ENCODE peak calls at places on chromosomes 1 and 21, in five cellular contexts. One of them, this sample, is unnamed. For H3K36me3 and H3K27me3, the result is how much of the 10 kb centered on the place peaks cover.

GRCh38 chr1:24341260-24341659 is 22.1 kb downstream of the GRHL3 start:
- DNase-seq in mesendoderm: no peak
- DNase-seq in mesenchymal stem cell: no peak
- DNase-seq in IMR-90: no peak
- DNase-seq in H1: no peak
- DNase-seq in this sample: no peak

GRCh38 chr1:186722711-186723309 is 42.6 kb upstream of the PTGS2 start:
- DNase-seq in mesendoderm: peak
- DNase-seq in H1: no peak
- DNase-seq in IMR-90: peak
- DNase-seq in mesenchymal stem cell: peak
- DNase-seq in this sample: peak

GRCh38 chr1:174274452-174274851 is 115.1 kb downstream of the RABGAP1L start:
- DNase-seq in mesenchymal stem cell: peak
- DNase-seq in H1: no peak
- DNase-seq in mesendoderm: no peak
- DNase-seq in IMR-90: peak
- DNase-seq in this sample: no peak

GRCh38 chr1:106526650-106527049 is 529.8 kb upstream of the PRMT6 start:
- DNase-seq in mesendoderm: peak
- DNase-seq in H1: no peak
- DNase-seq in IMR-90: peak
- DNase-seq in mesenchymal stem cell: no peak
- DNase-seq in this sample: no peak

GRCh38 chr1:11682799-11683198 is 1.9 kb upstream of the MAD2L2 start:
- DNase-seq in H1: no peak
- DNase-seq in mesenchymal stem cell: no peak
- DNase-seq in mesendoderm: no peak
- DNase-seq in IMR-90: peak
- DNase-seq in this sample: no peak

GRCh38 chr1:93598396-93598795 is 83.2 kb downstream of the BCAR3 start:
- DNase-seq in mesenchymal stem cell: no peak
- DNase-seq in IMR-90: no peak
- DNase-seq in H1: no peak
- DNase-seq in mesendoderm: no peak
- DNase-seq in this sample: no peak

GRCh38 chr1:61403863-61404615 is 320.9 kb downstream of the TM2D1 start:
- DNase-seq in mesendoderm: no peak
- DNase-seq in H1: no peak
- DNase-seq in mesenchymal stem cell: peak
- DNase-seq in IMR-90: no peak
- DNase-seq in this sample: no peak

GRCh38 chr1:51255331-51255730 is 19.3 kb downstream of the RNF11 start:
- DNase-seq in IMR-90: peak
- DNase-seq in mesenchymal stem cell: no peak
- DNase-seq in H1: no peak
- DNase-seq in mesendoderm: no peak
- DNase-seq in this sample: no peak

GRCh38 chr21:46078322-46078981 is 19.5 kb upstream of the COL6A2 start:
- DNase-seq in H1: no peak
- DNase-seq in mesendoderm: no peak
- DNase-seq in mesenchymal stem cell: no peak
- DNase-seq in IMR-90: no peak
- DNase-seq in this sample: no peak

GRCh38 chr1:47184771-47185677 is 4.8 kb downstream of the PDZK1IP1 start:
- DNase-seq in H1: no peak
- DNase-seq in IMR-90: no peak
- DNase-seq in mesenchymal stem cell: no peak
- DNase-seq in mesendoderm: no peak
- DNase-seq in this sample: no peak

DNA sequence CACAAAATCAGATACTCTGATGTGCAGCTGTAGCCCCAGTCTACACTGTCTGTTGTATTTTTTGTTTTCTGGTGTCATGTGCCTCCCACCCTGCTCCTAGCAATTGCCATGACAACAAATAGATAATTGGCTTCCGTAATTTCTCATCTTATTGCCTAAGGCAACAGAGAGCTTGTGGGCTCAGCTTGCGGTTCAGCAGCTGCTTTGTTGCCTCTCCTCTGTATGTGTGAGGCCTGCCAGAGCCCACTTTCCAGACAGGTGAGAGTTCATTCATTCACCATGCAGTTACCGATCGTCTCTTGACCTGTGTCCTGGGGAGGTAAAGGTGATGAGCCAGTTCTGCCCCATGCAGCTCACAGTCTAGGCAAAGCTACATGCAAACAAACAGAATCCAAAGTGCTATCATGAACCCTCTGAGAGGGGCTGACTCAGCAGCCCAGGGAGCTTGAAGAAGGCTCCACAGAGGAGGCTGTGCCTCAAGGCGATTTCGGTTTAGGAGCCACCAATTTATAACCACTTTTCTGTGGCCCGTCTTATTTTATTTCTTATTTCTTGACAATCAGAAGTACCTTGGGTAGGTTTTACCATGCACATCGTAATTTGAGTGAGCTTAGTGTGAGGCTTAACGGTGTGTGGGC is 12.0 kb downstream of the LGALS8 start:
- DNase-seq in H1: no peak
- DNase-seq in mesenchymal stem cell: no peak
- DNase-seq in mesendoderm: peak
- DNase-seq in IMR-90: no peak
- DNase-seq in this sample: no peak
- H3K36me3 ChIP-seq in H1: under half
- H3K36me3 ChIP-seq in mesenchymal stem cell: under half
- H3K36me3 ChIP-seq in mesendoderm: under half
- H3K36me3 ChIP-seq in IMR-90: under half
- H3K36me3 ChIP-seq in this sample: under half

DNA sequence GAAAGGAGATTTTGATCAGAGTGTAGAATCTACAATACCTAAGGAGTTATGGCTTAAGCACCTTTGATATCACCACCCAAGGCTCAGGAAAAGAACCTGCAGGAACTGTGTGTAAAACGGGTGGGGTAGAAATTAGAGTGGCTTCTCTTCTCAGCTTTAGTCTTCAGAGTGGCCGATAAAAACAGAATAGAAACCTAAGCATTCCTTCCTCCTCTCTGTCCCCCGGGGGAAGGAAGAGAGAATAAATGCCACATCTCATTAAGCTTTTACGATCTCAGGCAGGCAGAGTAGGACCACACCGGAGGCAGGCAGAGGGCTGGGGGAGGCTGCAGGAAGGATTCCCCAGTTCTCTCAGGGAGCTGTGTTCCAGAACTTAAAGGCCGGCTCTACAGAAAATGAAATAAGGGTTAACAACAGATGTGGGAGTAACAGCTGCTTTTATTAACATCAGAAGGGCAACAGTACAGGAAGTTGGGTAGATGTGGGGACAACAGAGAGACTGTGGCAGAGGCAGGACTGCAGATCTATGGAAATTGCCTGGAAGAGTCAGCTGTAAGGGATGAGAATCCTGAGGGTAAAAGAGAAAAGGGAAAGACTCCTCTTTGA is 24.5 kb upstream of the MEF2D start:
- DNase-seq in mesendoderm: no peak
- DNase-seq in mesenchymal stem cell: no peak
- DNase-seq in IMR-90: no peak
- DNase-seq in H1: no peak
- DNase-seq in this sample: no peak
- H2BK15ac ChIP-seq in mesendoderm: no peak
- H2BK15ac ChIP-seq in mesenchymal stem cell: no peak
- H2BK15ac ChIP-seq in IMR-90: no peak
- H2BK15ac ChIP-seq in H1: no peak
- H2BK15ac ChIP-seq in this sample: no peak

DNA sequence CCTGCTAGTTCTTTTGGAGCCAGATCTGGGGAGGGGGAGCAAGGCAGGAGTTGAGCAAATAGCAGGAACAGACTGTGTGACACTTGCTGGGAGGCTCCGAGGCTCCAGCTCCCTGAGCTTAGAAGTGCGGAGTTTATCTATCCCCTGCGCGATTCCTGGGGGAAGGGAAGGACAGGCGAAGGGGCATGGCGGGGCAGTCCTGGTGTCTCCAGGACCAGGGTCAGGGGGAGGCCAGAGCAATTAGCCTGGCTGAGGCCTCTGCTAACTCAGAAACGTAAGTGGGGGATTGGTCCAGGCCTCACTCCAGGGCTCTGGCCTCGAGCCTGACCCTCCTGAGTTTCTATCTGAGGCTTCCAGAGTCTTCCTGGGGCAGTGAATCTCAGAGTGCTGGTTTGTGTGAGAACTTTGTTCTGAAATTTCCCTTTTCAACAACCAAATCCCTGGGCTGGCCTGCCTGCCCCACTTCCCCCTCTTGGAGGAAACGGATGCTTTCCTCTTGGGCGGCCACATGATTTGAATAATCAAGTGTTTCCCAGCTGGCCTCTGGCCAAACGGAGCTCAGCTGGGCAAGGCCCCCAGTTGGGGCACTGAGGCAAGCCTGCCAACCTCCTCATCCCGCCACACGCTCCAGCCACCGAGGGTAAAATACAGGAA is 15.6 kb downstream of the ALPL start:
- DNase-seq in H1: no peak
- DNase-seq in mesendoderm: no peak
- DNase-seq in IMR-90: no peak
- DNase-seq in mesenchymal stem cell: no peak
- DNase-seq in this sample: no peak
- H3K27me3 ChIP-seq in H1: under half
- H3K27me3 ChIP-seq in mesendoderm: under half
- H3K27me3 ChIP-seq in IMR-90: under half
- H3K27me3 ChIP-seq in mesenchymal stem cell: under half
- H3K27me3 ChIP-seq in this sample: under half

GRCh38 chr21:15743593-15743992 is 13.8 kb downstream of the USP25 start:
- DNase-seq in mesenchymal stem cell: no peak
- DNase-seq in IMR-90: no peak
- DNase-seq in mesendoderm: no peak
- DNase-seq in H1: no peak
- DNase-seq in this sample: no peak

GRCh38 chr21:15741510-15741909 is 11.7 kb downstream of the USP25 start:
- DNase-seq in mesenchymal stem cell: no peak
- DNase-seq in IMR-90: peak
- DNase-seq in H1: no peak
- DNase-seq in mesendoderm: no peak
- DNase-seq in this sample: no peak

GRCh38 chr21:15742694-15743093 is 12.9 kb downstream of the USP25 start:
- DNase-seq in IMR-90: no peak
- DNase-seq in mesenchymal stem cell: no peak
- DNase-seq in mesendoderm: no peak
- DNase-seq in H1: no peak
- DNase-seq in this sample: no peak

GRCh38 chr21:15740383-15740782 is 10.6 kb downstream of the USP25 start:
- DNase-seq in IMR-90: no peak
- DNase-seq in H1: no peak
- DNase-seq in mesenchymal stem cell: no peak
- DNase-seq in mesendoderm: no peak
- DNase-seq in this sample: no peak

GRCh38 chr21:15742052-15742451 is 12.3 kb downstream of the USP25 start:
- DNase-seq in IMR-90: peak
- DNase-seq in mesenchymal stem cell: peak
- DNase-seq in H1: no peak
- DNase-seq in mesendoderm: no peak
- DNase-seq in this sample: no peak
- H3K36me3 ChIP-seq in IMR-90: under half
- H3K36me3 ChIP-seq in mesenchymal stem cell: under half
- H3K36me3 ChIP-seq in H1: under half
- H3K36me3 ChIP-seq in mesendoderm: under half
- H3K36me3 ChIP-seq in this sample: under half

GRCh38 chr1:66917476-66917875 is 7.2 kb downstream of the DNAI4 start:
- DNase-seq in mesenchymal stem cell: no peak
- DNase-seq in H1: no peak
- DNase-seq in IMR-90: no peak
- DNase-seq in mesendoderm: no peak
- DNase-seq in this sample: no peak
- H2BK15ac ChIP-seq in mesenchymal stem cell: no peak
- H2BK15ac ChIP-seq in H1: no peak
- H2BK15ac ChIP-seq in IMR-90: no peak
- H2BK15ac ChIP-seq in mesendoderm: no peak
- H2BK15ac ChIP-seq in this sample: no peak

GRCh38 chr1:110443393-110443918 is 7.5 kb upstream of the PROK1 start:
- DNase-seq in mesenchymal stem cell: peak
- DNase-seq in mesendoderm: no peak
- DNase-seq in H1: no peak
- DNase-seq in IMR-90: no peak
- DNase-seq in this sample: no peak

GRCh38 chr1:110434946-110435345 is 16.0 kb upstream of the PROK1 start:
- DNase-seq in mesendoderm: no peak
- DNase-seq in IMR-90: no peak
- DNase-seq in H1: no peak
- DNase-seq in mesenchymal stem cell: no peak
- DNase-seq in this sample: no peak

GRCh38 chr1:110438883-110439282 is 12.1 kb upstream of the PROK1 start:
- DNase-seq in IMR-90: peak
- DNase-seq in H1: no peak
- DNase-seq in mesenchymal stem cell: peak
- DNase-seq in mesendoderm: no peak
- DNase-seq in this sample: no peak

GRCh38 chr1:110436635-110437034 is 14.3 kb upstream of the PROK1 start:
- DNase-seq in IMR-90: peak
- DNase-seq in mesenchymal stem cell: peak
- DNase-seq in H1: no peak
- DNase-seq in mesendoderm: peak
- DNase-seq in this sample: no peak

GRCh38 chr1:110440877-110441276 is 10.1 kb upstream of the PROK1 start:
- DNase-seq in IMR-90: peak
- DNase-seq in H1: no peak
- DNase-seq in mesenchymal stem cell: peak
- DNase-seq in mesendoderm: no peak
- DNase-seq in this sample: no peak
- H3K27me3 ChIP-seq in IMR-90: under half
- H3K27me3 ChIP-seq in H1: under half
- H3K27me3 ChIP-seq in mesenchymal stem cell: under half
- H3K27me3 ChIP-seq in mesendoderm: under half
- H3K27me3 ChIP-seq in this sample: under half

DNA sequence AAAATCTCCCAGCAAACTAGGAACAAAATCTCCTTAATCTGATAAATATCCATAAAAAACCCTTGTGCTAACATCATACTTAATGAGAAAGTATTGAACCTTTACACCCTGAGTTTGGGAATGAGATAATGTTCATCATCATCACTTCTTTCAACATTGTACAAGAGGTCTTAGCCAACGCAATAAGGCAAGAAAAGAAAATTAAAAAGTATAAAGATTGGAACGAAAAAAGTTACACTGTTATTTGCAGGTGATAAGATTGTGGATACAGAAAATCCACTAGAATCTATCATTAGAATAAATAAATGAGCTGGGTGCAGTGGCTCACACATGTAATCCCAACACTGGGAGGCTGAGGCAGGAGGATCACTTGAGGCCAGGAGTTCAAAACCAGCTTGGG is 76.7 kb downstream of the UBR4 start:
- DNase-seq in mesenchymal stem cell: no peak
- DNase-seq in H1: no peak
- DNase-seq in IMR-90: no peak
- DNase-seq in mesendoderm: no peak
- DNase-seq in this sample: no peak
- H3K36me3 ChIP-seq in mesenchymal stem cell: half or more
- H3K36me3 ChIP-seq in H1: under half
- H3K36me3 ChIP-seq in IMR-90: half or more
- H3K36me3 ChIP-seq in mesendoderm: under half
- H3K36me3 ChIP-seq in this sample: half or more